ENCODE peak calls at places on chromosome 11, in eight cellular contexts. G is kidney glomerular epithelial cell; W is naive thymus-derived CD8-positive, alpha-beta T cell; T is kidney epithelial cell; R is activated T-cell treated with anti-CD3 and anti-CD28 coated beads for 48 hours; L is NCI-H774; C is Calu3; X is GM20000. F is an unnamed sample.

GRCh38 chr11:74269161-74269809 is 42.2 kb downstream of the P4HA3 start:
- DNase-seq in G (no peak), W (no peak), T (no peak), R (no peak), L (no peak), C (no peak), X (no peak), F (no peak)

GRCh38 chr11:5043385-5043784 is 2.9 kb upstream of the OR52J3 start:
- DNase-seq in G (no peak), W (no peak), T (no peak), R (no peak), L (no peak), C (no peak), X (no peak), F (no peak)

GRCh38 chr11:130675456-130675855 is 227.0 kb downstream of the ADAMTS15 start:
- DNase-seq in G (no peak), W (no peak), T (no peak), R (no peak), L (no peak), C (no peak), X (no peak), F (no peak)

GRCh38 chr11:68927280-68928107 is 23.8 kb downstream of the IGHMBP2 start:
- DNase-seq in G (no peak), W (no peak), T (no peak), R (no peak), L (no peak), C (no peak), X (peak; percentile 72), F (no peak)

GRCh38 chr11:73761403-73761945 is 600 bp upstream of the RAB6A start:
- DNase-seq in G (no peak), W (no peak), T (no peak), R (no peak), L (no peak), C (no peak), X (no peak), F (no peak)

GRCh38 chr11:102831128-102831708 is 12.2 kb downstream of the MMP3 start:
- DNase-seq in G (no peak), W (no peak), T (no peak), R (no peak), L (no peak), C (peak; percentile 79), X (peak; percentile 11), F (no peak)

GRCh38 chr11:95794086-95794485 is 3.8 kb downstream of the CEP57 start:
- DNase-seq in G (no peak), W (no peak), T (no peak), R (no peak), L (no peak), C (no peak), X (no peak), F (no peak)

GRCh38 chr11:10784229-10785145 is 24.2 kb downstream of the EIF4G2 start:
- DNase-seq in G (no peak), W (no peak), T (no peak), R (no peak), L (peak; percentile 8), C (no peak), X (no peak), F (no peak)

GRCh38 chr11:122095950-122096942 is 19.8 kb downstream of the BLID start:
- DNase-seq in G (no peak), W (no peak), T (no peak), R (no peak), L (no peak), C (no peak), X (no peak), F (no peak)

GRCh38 chr11:131038597-131038996 is 122.3 kb upstream of the SNX19 start:
- DNase-seq in G (no peak), W (no peak), T (no peak), R (no peak), L (no peak), C (no peak), X (peak; percentile 20), F (no peak)

GRCh38 chr11:106032861-106033260 is 10.8 kb upstream of the MSANTD4 start:
- DNase-seq in G (no peak), W (no peak), T (no peak), R (no peak), L (no peak), C (no peak), X (no peak), F (no peak)

GRCh38 chr11:133082851-133083488 is 449.3 kb downstream of the OPCML start:
- DNase-seq in G (peak; percentile 32), W (peak; percentile 46), T (no peak), R (peak; percentile 78), L (peak; percentile 49), C (no peak), X (peak; percentile 94), F (peak; percentile 39)

GRCh38 chr11:61828629-61829407 is 718 bp downstream of the FADS2 start:
- DNase-seq in G (no peak), W (no peak), T (no peak), R (peak; percentile 43), L (peak; percentile 18), C (no peak), X (peak; percentile 79), F (peak; percentile 20)

GRCh38 chr11:70119502-70119901 is 41.4 kb downstream of the ANO1 start:
- DNase-seq in G (no peak), W (no peak), T (no peak), R (no peak), L (no peak), C (no peak), X (no peak), F (no peak)

GRCh38 chr11:94806436-94806835 is 38.3 kb downstream of the AMOTL1 start:
- DNase-seq in G (no peak), W (no peak), T (no peak), R (no peak), L (no peak), C (no peak), X (no peak), F (no peak)

GRCh38 chr11:129425214-129425613 is 49.6 kb downstream of the BARX2 start:
- DNase-seq in G (no peak), W (no peak), T (no peak), R (no peak), L (peak; percentile 42), C (no peak), X (no peak), F (no peak)

GRCh38 chr11:69380451-69380901 is 86.5 kb downstream of the MYEOV start:
- DNase-seq in G (no peak), W (no peak), T (no peak), R (no peak), L (no peak), C (no peak), X (no peak), F (no peak)

GRCh38 chr11:88363566-88364169 is 26.1 kb upstream of the CTSC start:
- DNase-seq in G (no peak), W (no peak), T (no peak), R (no peak), L (no peak), C (no peak), X (no peak), F (no peak)

GRCh38 chr11:44709966-44710365 is 16.8 kb upstream of the TSPAN18 start:
- DNase-seq in G (peak; percentile 24), W (no peak), T (no peak), R (no peak), L (no peak), C (no peak), X (no peak), F (no peak)

GRCh38 chr11:128582496-128583366 is 4.6 kb downstream of the ETS1 start:
- DNase-seq in G (peak; percentile 92), W (no peak), T (peak; percentile 97), R (no peak), L (no peak), C (no peak), X (no peak), F (no peak)

GRCh38 chr11:123062892-123063395 is 1.0 kb upstream of the HSPA8 start:
- DNase-seq in G (no peak), W (no peak), T (no peak), R (no peak), L (no peak), C (no peak), X (no peak), F (no peak)

GRCh38 chr11:73192272-73192671 is 25.8 kb upstream of the P2RY2 start:
- DNase-seq in G (peak; percentile 29), W (no peak), T (no peak), R (no peak), L (no peak), C (peak; percentile 72), X (no peak), F (no peak)

GRCh38 chr11:13012037-13012693 is 3.0 kb downstream of the RASSF10 start:
- DNase-seq in G (peak; percentile 72), W (no peak), T (peak; percentile 35), R (no peak), L (no peak), C (peak; percentile 36), X (no peak), F (no peak)

GRCh38 chr11:131886201-131886600 is 515.8 kb downstream of the NTM start:
- DNase-seq in G (peak; percentile 47), W (no peak), T (no peak), R (no peak), L (no peak), C (no peak), X (no peak), F (no peak)

GRCh38 chr11:2997406-2997805 is 5.3 kb upstream of the NAP1L4 start:
- DNase-seq in G (no peak), W (no peak), T (no peak), R (no peak), L (no peak), C (no peak), X (no peak), F (no peak)

GRCh38 chr11:34565417-34566208 is 52.0 kb upstream of the ELF5 start:
- DNase-seq in G (no peak), W (no peak), T (no peak), R (no peak), L (peak; percentile 11), C (no peak), X (peak; percentile 50), F (no peak)

GRCh38 chr11:31798057-31799035 is 12.8 kb downstream of the PAX6 start:
- DNase-seq in G (no peak), W (no peak), T (no peak), R (no peak), L (no peak), C (no peak), X (peak; percentile 66), F (no peak)

GRCh38 chr11:45110562-45110961 is 35.9 kb upstream of the PRDM11 start:
- DNase-seq in G (peak; percentile 75), W (no peak), T (no peak), R (no peak), L (peak; percentile 61), C (peak; percentile 52), X (peak; percentile 69), F (peak; percentile 62)

GRCh38 chr11:47617417-47617809 is 23.2 kb upstream of the C1QTNF4 start:
- DNase-seq in G (peak; percentile 52), W (no peak), T (no peak), R (no peak), L (no peak), C (no peak), X (no peak), F (no peak)

F was measured in central memory CD4-positive, alpha-beta T cell.